ENCODE peak calls at places on chromosomes 12 and 14, in seven cellular contexts. L is NCI-H146, W is heart left ventricle, R is NCI-H748 treated with DMSO at 0.1 percent for 48 hours, U is NCI-H1092 treated with DMSO at 0.1 percent for 48 hours, F is Kasumi-1, P is HepG2. D is an unnamed sample.
A peak's percentile ranks its signal among the peaks of the same experiment; 100 is the strongest.

GRCh38 chr12:2129076-2129475 is 76.3 kb downstream of the CACNA1C start:
- DNase-seq in W (no peak), U (no peak), L (no peak), R (no peak), F (no peak), P (no peak), D (no peak)

GRCh38 chr12:132948146-132949066 is 7.7 kb downstream of the ZNF605 start:
- DNase-seq in U (no peak), W (no peak), F (no peak), L (no peak), R (no peak), P (no peak), D (no peak)

GRCh38 chr14:61360796-61361526 is 39.6 kb downstream of the PRKCH start:
- DNase-seq in R (no peak), W (no peak), P (no peak), L (no peak), U (no peak), F (no peak), D (no peak)

GRCh38 chr14:57865450-57866198 is at the start of gene SLC35F4:
- DNase-seq in F (no peak), W (peak; percentile 55), U (peak; percentile 58), P (no peak), R (no peak), L (peak; percentile 15), D (peak; percentile 90)

GRCh38 chr12:108691995-108692808 is 39.1 kb downstream of the CORO1C start:
- DNase-seq in F (no peak), P (no peak), R (no peak), W (no peak), L (peak; percentile 53), U (peak; percentile 96), D (peak; percentile 82)

GRCh38 chr12:68431786-68432185 is 99.6 kb upstream of the MDM1 start:
- DNase-seq in F (no peak), L (no peak), U (no peak), R (no peak), P (no peak), W (no peak), D (no peak)

GRCh38 chr14:105944632-105945610 is 418.5 kb downstream of the TMEM121 start:
- DNase-seq in F (peak; percentile 13), R (peak; percentile 73), P (peak; percentile 67), L (peak; percentile 57), U (peak; percentile 74), W (peak; percentile 81), D (peak; percentile 85)

GRCh38 chr14:76186318-76187027 is 34.8 kb downstream of the GPATCH2L start:
- DNase-seq in W (no peak), F (no peak), U (peak; percentile 1), P (no peak), L (peak; percentile 18), R (no peak), D (no peak)

GRCh38 chr14:99215277-99215676 is 56.7 kb downstream of the BCL11B start:
- DNase-seq in L (no peak), P (no peak), F (no peak), U (no peak), W (no peak), R (no peak), D (peak; percentile 71)

GRCh38 chr12:45727301-45727993 is 2.1 kb upstream of the ARID2 start:
- DNase-seq in W (peak; percentile 96), P (peak; percentile 94), R (peak; percentile 91), F (peak; percentile 99), L (peak; percentile 98), U (peak; percentile 100), D (peak; percentile 97)

GRCh38 chr14:99361596-99362220 is 89.7 kb upstream of the BCL11B start:
- DNase-seq in L (no peak), U (no peak), R (no peak), F (no peak), P (no peak), W (no peak), D (no peak)

D was measured in thyroid gland.